ENCODE peak calls at places on chromosomes 6 and 20, in nine cellular contexts. P is spleen, D is neuronal stem cell, L is NCI-H526, U is iris pigment epithelial cell, W is NB4, V is fibroblast of lung, T is mesothelial cell of epicardium, I is brain pericyte. B is an unnamed sample.

GRCh38 chr6:25107218-25107617 is 171.5 kb upstream of the RIPOR2 start:
- DNase-seq in P (no peak), D (no peak), L (peak; percentile 66), U (no peak), W (no peak), V (no peak), T (no peak), I (no peak), B (no peak)

GRCh38 chr6:128363020-128363419 is 157.4 kb downstream of the PTPRK start:
- DNase-seq in P (no peak), D (no peak), L (no peak), U (no peak), W (no peak), V (no peak), T (no peak), I (no peak), B (no peak)

GRCh38 chr6:41625442-41625841 is 12.8 kb upstream of the MDFI start:
- DNase-seq in P (no peak), D (no peak), L (no peak), U (no peak), W (no peak), V (no peak), T (no peak), I (no peak), B (peak; percentile 39)

GRCh38 chr20:40494238-40494637 is 194.8 kb downstream of the MAFB start:
- DNase-seq in P (peak; percentile 84), D (no peak), L (no peak), U (no peak), W (peak; percentile 89), V (no peak), T (no peak), I (no peak), B (no peak)

GRCh38 chr6:30647802-30648460 is 998 bp downstream of the C6orf136 start:
- DNase-seq in P (no peak), D (no peak), L (peak; percentile 60), U (no peak), W (peak; percentile 92), V (no peak), T (peak; percentile 55), I (no peak), B (no peak)

GRCh38 chr6:143243786-143244185 is 183.1 kb downstream of the AIG1 start:
- DNase-seq in P (no peak), D (no peak), L (no peak), U (no peak), W (no peak), V (no peak), T (no peak), I (no peak), B (no peak)

GRCh38 chr6:3009930-3010329 is 10.2 kb downstream of the NQO2 start:
- DNase-seq in P (no peak), D (no peak), L (no peak), U (peak; percentile 63), W (no peak), V (no peak), T (no peak), I (no peak), B (no peak)

GRCh38 chr20:43949741-43950618 is 35.3 kb downstream of the TOX2 start:
- DNase-seq in P (peak; percentile 91), D (no peak), L (no peak), U (peak; percentile 61), W (peak; percentile 97), V (peak; percentile 35), T (no peak), I (no peak), B (no peak)

GRCh38 chr6:111011360-111012142 is 29.7 kb downstream of the RPF2 start:
- DNase-seq in P (no peak), D (peak; percentile 35), L (peak; percentile 21), U (peak; percentile 59), W (peak; percentile 67), V (peak; percentile 33), T (no peak), I (no peak), B (peak; percentile 65)

GRCh38 chr20:41138527-41139226 is 1.3 kb downstream of the PLCG1 start:
- DNase-seq in P (no peak), D (peak; percentile 18), L (peak; percentile 18), U (peak; percentile 24), W (no peak), V (no peak), T (no peak), I (no peak), B (no peak)

GRCh38 chr20:38165089-38165965 is at the start of gene TGM2:
- DNase-seq in P (peak; percentile 94), D (peak; percentile 53), L (peak; percentile 45), U (peak; percentile 74), W (peak; percentile 76), V (peak; percentile 73), T (peak; percentile 57), I (no peak), B (peak; percentile 57)

GRCh38 chr20:4011226-4011975 is 4.0 kb downstream of the RNF24 start:
- DNase-seq in P (no peak), D (no peak), L (no peak), U (no peak), W (no peak), V (no peak), T (no peak), I (no peak), B (no peak)

GRCh38 chr20:56628873-56629463 is at the start of gene TFAP2C:
- DNase-seq in P (no peak), D (peak; percentile 61), L (peak; percentile 79), U (no peak), W (peak; percentile 88), V (peak; percentile 52), T (peak; percentile 72), I (no peak), B (no peak)

GRCh38 chr20:51059862-51060261 is 37.0 kb upstream of the KCNG1 start:
- DNase-seq in P (no peak), D (no peak), L (no peak), U (peak; percentile 46), W (peak; percentile 42), V (peak; percentile 89), T (no peak), I (no peak), B (peak; percentile 5)

GRCh38 chr6:13814176-13814937 is at the start of gene MCUR1:
- DNase-seq in P (peak; percentile 96), D (peak; percentile 82), L (peak; percentile 81), U (peak; percentile 89), W (peak; percentile 97), V (peak; percentile 86), T (peak; percentile 65), I (peak; percentile 38), B (peak; percentile 90)

GRCh38 chr6:43456737-43457126 is 1.4 kb upstream of the DLK2 start:
- DNase-seq in P (no peak), D (no peak), L (no peak), U (no peak), W (peak; percentile 30), V (no peak), T (no peak), I (no peak), B (no peak)

GRCh38 chr6:49839957-49840356 is 26.4 kb downstream of the CRISP1 start:
- DNase-seq in P (no peak), D (no peak), L (no peak), U (no peak), W (no peak), V (no peak), T (no peak), I (no peak), B (no peak)

GRCh38 chr20:18727032-18727508 is 86.5 kb upstream of the SCP2D1 start:
- DNase-seq in P (no peak), D (no peak), L (no peak), U (no peak), W (no peak), V (no peak), T (no peak), I (no peak), B (peak; percentile 35)

GRCh38 chr6:138654715-138655634 is 118.6 kb upstream of the CCDC28A start:
- DNase-seq in P (no peak), D (no peak), L (no peak), U (peak; percentile 70), W (peak; percentile 41), V (peak; percentile 70), T (no peak), I (no peak), B (peak; percentile 34)

GRCh38 chr6:135880066-135880972 is 28.8 kb downstream of the PDE7B start:
- DNase-seq in P (no peak), D (no peak), L (no peak), U (peak; percentile 92), W (peak; percentile 60), V (peak; percentile 79), T (no peak), I (peak; percentile 50), B (peak; percentile 43)

GRCh38 chr6:143743256-143744166 is 65.7 kb downstream of the PHACTR2 start:
- DNase-seq in P (no peak), D (no peak), L (no peak), U (peak; percentile 34), W (no peak), V (peak; percentile 34), T (no peak), I (no peak), B (no peak)

GRCh38 chr20:62657956-62658355 is 15.7 kb downstream of the SLCO4A1 start:
- DNase-seq in P (no peak), D (no peak), L (no peak), U (no peak), W (no peak), V (no peak), T (no peak), I (no peak), B (no peak)

GRCh38 chr20:56433221-56433879 is 21.3 kb downstream of the CASS4 start:
- DNase-seq in P (no peak), D (no peak), L (no peak), U (no peak), W (no peak), V (no peak), T (no peak), I (no peak), B (no peak)

GRCh38 chr6:84093405-84094049 is 60.0 kb downstream of the MRAP2 start:
- DNase-seq in P (no peak), D (no peak), L (no peak), U (peak; percentile 2), W (peak; percentile 92), V (no peak), T (no peak), I (no peak), B (no peak)

GRCh38 chr6:693737-694038 is 749 bp upstream of the EXOC2 start:
- DNase-seq in P (no peak), D (no peak), L (no peak), U (no peak), W (no peak), V (no peak), T (no peak), I (no peak), B (no peak)

GRCh38 chr20:16385891-16386290 is 187.4 kb downstream of the KIF16B start:
- DNase-seq in P (no peak), D (no peak), L (no peak), U (no peak), W (no peak), V (no peak), T (no peak), I (no peak), B (no peak)

GRCh38 chr6:72968704-72969103 is 256.6 kb downstream of the KHDC1L start:
- DNase-seq in P (no peak), D (no peak), L (no peak), U (peak; percentile 52), W (no peak), V (peak; percentile 77), T (no peak), I (no peak), B (peak; percentile 88)

GRCh38 chr6:16043171-16044142 is 85.4 kb upstream of the MYLIP start:
- DNase-seq in P (no peak), D (no peak), L (no peak), U (no peak), W (no peak), V (no peak), T (no peak), I (no peak), B (peak; percentile 13)